ENCODE peak calls at places on chromosomes 5 and 9, in six cellular contexts. R, U, E, W, Y and M are unnamed samples.

GRCh38 chr9:71518045-71518888 is 250.0 kb downstream of the CEMIP2 start:
- DNase-seq in R (no peak), U (no peak), E (no peak), W (no peak), Y (no peak), M (no peak)

GRCh38 chr5:124289122-124289521 is 457.3 kb downstream of the ZNF608 start:
- DNase-seq in R (no peak), U (peak), E (peak), W (no peak), Y (no peak), M (peak)

GRCh38 chr9:113570749-113571711 is 107.5 kb downstream of the RGS3 start:
- DNase-seq in R (no peak), U (no peak), E (no peak), W (no peak), Y (no peak), M (no peak)

GRCh38 chr5:77356740-77357139 is 135.4 kb downstream of the WDR41 start:
- DNase-seq in R (no peak), U (no peak), E (no peak), W (peak), Y (no peak), M (no peak)

GRCh38 chr9:134341306-134341705 is 15.1 kb downstream of the RXRA start:
- DNase-seq in R (no peak), U (no peak), E (no peak), W (no peak), Y (no peak), M (no peak)

GRCh38 chr5:1417586-1418225 is 27.5 kb downstream of the SLC6A3 start:
- DNase-seq in R (no peak), U (no peak), E (no peak), W (no peak), Y (no peak), M (no peak)

GRCh38 chr5:169429044-169429443 is 128.1 kb upstream of the SLIT3 start:
- DNase-seq in R (no peak), U (no peak), E (no peak), W (peak), Y (no peak), M (no peak)

GRCh38 chr9:33166263-33167083 is 663 bp downstream of the B4GALT1 start:
- DNase-seq in R (no peak), U (no peak), E (no peak), W (peak), Y (peak), M (no peak)

GRCh38 chr9:92660266-92660665 is 9.7 kb downstream of the IPPK start:
- DNase-seq in R (no peak), U (no peak), E (no peak), W (no peak), Y (no peak), M (no peak)

GRCh38 chr9:124868511-124869465 is 6.9 kb downstream of the ARPC5L start:
- DNase-seq in R (peak), U (peak), E (peak), W (peak), Y (peak), M (peak)